ENCODE peak calls at places on chromosomes 16 and 17, in four cellular contexts. U, M, Z and A are unnamed samples.
A peak's percentile ranks its signal among the peaks of the same experiment; 100 is the strongest.

GRCh38 chr16:58421529-58421928 is 29.3 kb downstream of the GINS3 start:
- DNase-seq in Z (no peak), U (no peak), M (no peak), A (no peak)

GRCh38 chr16:66603537-66604375 is 748 bp upstream of the CMTM3 start:
- DNase-seq in U (peak; percentile 57), Z (no peak), M (peak; percentile 74), A (peak; percentile 57)

GRCh38 chr17:63040816-63041215 is 74.8 kb downstream of the TANC2 start:
- DNase-seq in U (no peak), M (no peak), Z (no peak), A (no peak)

GRCh38 chr17:10292057-10292931 is 80.5 kb downstream of the MYH13 start:
- DNase-seq in U (no peak), Z (peak; percentile 20), M (no peak), A (no peak)

GRCh38 chr16:67844441-67844840 is 2.3 kb upstream of the NUTF2 start:
- DNase-seq in M (no peak), Z (no peak), U (no peak), A (no peak)

GRCh38 chr17:3843935-3844516 is 2.0 kb downstream of the NCBP3 start:
- DNase-seq in M (peak; percentile 52), U (peak; percentile 68), Z (no peak), A (peak; percentile 59)

GRCh38 chr16:75745823-75746222 is 19.5 kb upstream of the CPHXL start:
- DNase-seq in Z (no peak), U (no peak), M (no peak), A (no peak)

GRCh38 chr16:20971420-20971819 is 70.8 kb downstream of the LYRM1 start:
- DNase-seq in M (no peak), U (no peak), Z (no peak), A (no peak)

GRCh38 chr16:83215417-83216001 is 588.7 kb downstream of the CDH13 start:
- DNase-seq in U (peak; percentile 51), M (peak; percentile 70), Z (no peak), A (peak; percentile 21)

GRCh38 chr17:28807925-28808641 is 34.5 kb downstream of the FAM222B start:
- DNase-seq in U (peak; percentile 5), M (peak; percentile 35), Z (no peak), A (peak; percentile 68)

GRCh38 chr16:67529639-67530012 is 997 bp downstream of the RIPOR1 start:
- DNase-seq in U (no peak), Z (no peak), M (no peak), A (no peak)

GRCh38 chr17:75815399-75815798 is 28.8 kb downstream of the UNC13D start:
- DNase-seq in M (no peak), U (no peak), Z (no peak), A (no peak)

GRCh38 chr17:79910985-79911361 is 71.7 kb upstream of the CBX4 start:
- DNase-seq in M (no peak), U (no peak), Z (no peak), A (no peak)

GRCh38 chr17:73267648-73268537 is 6.2 kb upstream of the CPSF4L start:
- DNase-seq in U (no peak), Z (no peak), M (no peak), A (peak; percentile 88)

GRCh38 chr16:51919736-51920135 is 627.2 kb downstream of the TOX3 start:
- DNase-seq in Z (no peak), U (no peak), M (no peak), A (no peak)

GRCh38 chr16:68377667-68378420 is 67.0 kb downstream of the PRMT7 start:
- DNase-seq in U (no peak), Z (no peak), M (no peak), A (no peak)

GRCh38 chr17:81309859-81310839 is 15.0 kb upstream of the SLC38A10 start:
- DNase-seq in M (peak; percentile 45), Z (no peak), U (no peak), A (no peak)

GRCh38 chr16:3306078-3306477 is 781 bp downstream of the ZNF75A start:
- DNase-seq in M (no peak), Z (no peak), U (no peak), A (no peak)

GRCh38 chr17:72305964-72306551 is 185.2 kb downstream of the SOX9 start:
- DNase-seq in M (no peak), Z (no peak), U (no peak), A (no peak)

GRCh38 chr16:19046062-19046461 is 21.4 kb upstream of the COQ7 start:
- DNase-seq in M (no peak), U (no peak), Z (no peak), A (no peak)

GRCh38 chr16:73071131-73071940 is 23.4 kb upstream of the ZFHX3 start:
- DNase-seq in U (no peak), Z (no peak), M (no peak), A (peak; percentile 61)

DNA sequence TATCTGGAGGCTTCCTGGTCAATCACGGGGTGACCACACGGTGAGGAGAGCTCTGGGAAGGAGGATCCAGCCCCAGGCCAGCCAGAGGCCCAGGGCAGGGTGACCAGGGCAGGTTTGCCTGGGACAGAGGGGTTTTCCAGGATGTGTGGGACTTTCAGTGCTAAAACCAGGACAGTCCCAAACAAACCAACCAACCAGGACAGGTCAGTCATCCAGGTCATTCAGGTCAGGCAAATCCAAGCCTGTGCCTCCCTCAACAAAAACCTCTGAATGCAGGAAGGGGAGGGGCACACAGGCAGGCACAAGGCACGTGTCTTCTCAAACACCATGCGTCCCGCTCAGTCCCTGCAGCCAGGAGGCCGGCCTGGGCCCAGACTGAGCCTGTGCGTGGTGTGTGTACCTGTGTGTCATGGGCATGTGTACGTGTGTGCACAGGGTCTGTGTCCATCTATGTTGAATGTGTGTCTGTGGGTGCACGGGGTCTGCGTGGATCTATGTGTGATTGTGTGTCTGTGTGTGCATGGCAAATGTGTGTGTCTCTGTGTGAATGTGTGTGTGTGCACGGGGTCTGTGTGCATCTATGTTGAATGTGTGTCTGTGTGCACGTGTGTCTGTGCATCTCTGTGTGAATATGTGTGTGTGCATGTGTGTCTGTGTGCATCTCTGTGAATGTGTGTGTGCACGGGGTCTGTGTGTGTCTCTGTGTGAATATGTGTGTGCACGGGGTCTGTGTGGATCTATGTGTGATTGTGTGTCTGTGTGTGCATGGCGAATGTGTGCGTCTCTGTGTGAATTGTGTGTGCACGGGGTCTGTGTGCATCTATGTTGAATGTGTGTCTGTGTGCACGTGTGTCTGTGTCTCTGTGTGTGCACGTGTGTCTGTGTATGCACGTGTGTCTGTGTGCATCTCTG is 78.9 kb downstream of the RTN4RL1 start:
- DNase-seq in Z (no peak), U (no peak), M (no peak), A (peak; percentile 35)
- TF ChIP-seq FOXK2 in Z (no peak), U (no peak), M (no peak), A (no peak)

GRCh38 chr17:67994827-67995567 is 1.3 kb downstream of the C17orf58 start:
- DNase-seq in M (no peak), U (no peak), Z (no peak), A (no peak)
- TF ChIP-seq FOXK2 in M (no peak), U (no peak), Z (no peak), A (no peak)

GRCh38 chr17:74815671-74816370 is 39.7 kb upstream of the NAT9 start:
- DNase-seq in U (peak; percentile 54), Z (no peak), M (peak; percentile 40), A (no peak)

GRCh38 chr17:74814453-74814852 is 38.3 kb upstream of the NAT9 start:
- DNase-seq in M (no peak), Z (no peak), U (no peak), A (no peak)

GRCh38 chr17:74815067-74815466 is 38.9 kb upstream of the NAT9 start:
- DNase-seq in U (no peak), M (no peak), Z (no peak), A (no peak)

GRCh38 chr17:74812109-74812864 is 36.1 kb upstream of the NAT9 start:
- DNase-seq in M (no peak), U (no peak), Z (no peak), A (no peak)

GRCh38 chr17:74813793-74814192 is 37.6 kb upstream of the NAT9 start:
- DNase-seq in U (no peak), M (no peak), Z (no peak), A (no peak)
- TF ChIP-seq FOXK2 in U (no peak), M (no peak), Z (no peak), A (no peak)

GRCh38 chr16:17729820-17730219 is 259.1 kb upstream of the XYLT1 start:
- DNase-seq in U (no peak), M (no peak), Z (no peak), A (no peak)
- TF ChIP-seq FOXK2 in U (no peak), M (no peak), Z (no peak), A (peak; percentile 7)

DNA sequence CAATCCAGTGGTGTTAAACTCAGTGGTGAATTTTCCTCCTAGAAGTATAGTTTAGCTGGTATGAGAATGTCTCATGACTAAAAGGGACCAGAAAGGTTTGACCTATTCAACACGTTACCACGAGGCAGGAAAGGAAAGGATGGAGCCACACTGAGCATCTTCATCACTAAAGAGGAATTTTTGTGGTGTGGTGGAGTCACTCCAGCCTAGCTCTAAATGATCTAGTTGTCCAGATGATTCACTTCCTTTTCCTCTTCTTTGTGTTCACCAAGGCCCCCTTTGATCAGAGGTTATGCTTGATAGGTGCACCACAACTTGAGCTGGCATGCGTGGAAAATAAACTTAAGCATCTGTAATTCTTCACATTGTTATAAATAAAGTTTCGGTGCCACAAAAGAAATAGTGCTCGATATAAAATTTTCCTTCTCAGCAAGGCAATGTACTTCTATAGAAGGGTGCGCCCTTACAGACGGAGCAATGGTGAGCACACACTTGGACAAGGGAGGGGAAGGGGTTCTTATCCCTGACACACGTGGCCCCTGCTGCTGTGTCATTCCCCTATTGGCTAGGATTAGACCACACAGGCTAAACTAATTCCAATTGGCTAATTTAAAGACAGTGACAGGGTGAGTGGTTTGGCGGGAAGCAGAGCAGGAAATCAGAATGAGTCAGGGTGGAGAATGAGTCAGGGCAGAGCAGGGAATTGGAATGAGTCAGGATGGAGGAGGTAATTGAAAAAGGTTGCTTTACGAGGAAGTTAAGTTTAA is 254.6 kb downstream of the HS3ST3A1 start:
- DNase-seq in M (no peak), U (no peak), Z (no peak), A (peak; percentile 31)
- TF ChIP-seq FOXK2 in M (no peak), U (no peak), Z (no peak), A (no peak)

DNA sequence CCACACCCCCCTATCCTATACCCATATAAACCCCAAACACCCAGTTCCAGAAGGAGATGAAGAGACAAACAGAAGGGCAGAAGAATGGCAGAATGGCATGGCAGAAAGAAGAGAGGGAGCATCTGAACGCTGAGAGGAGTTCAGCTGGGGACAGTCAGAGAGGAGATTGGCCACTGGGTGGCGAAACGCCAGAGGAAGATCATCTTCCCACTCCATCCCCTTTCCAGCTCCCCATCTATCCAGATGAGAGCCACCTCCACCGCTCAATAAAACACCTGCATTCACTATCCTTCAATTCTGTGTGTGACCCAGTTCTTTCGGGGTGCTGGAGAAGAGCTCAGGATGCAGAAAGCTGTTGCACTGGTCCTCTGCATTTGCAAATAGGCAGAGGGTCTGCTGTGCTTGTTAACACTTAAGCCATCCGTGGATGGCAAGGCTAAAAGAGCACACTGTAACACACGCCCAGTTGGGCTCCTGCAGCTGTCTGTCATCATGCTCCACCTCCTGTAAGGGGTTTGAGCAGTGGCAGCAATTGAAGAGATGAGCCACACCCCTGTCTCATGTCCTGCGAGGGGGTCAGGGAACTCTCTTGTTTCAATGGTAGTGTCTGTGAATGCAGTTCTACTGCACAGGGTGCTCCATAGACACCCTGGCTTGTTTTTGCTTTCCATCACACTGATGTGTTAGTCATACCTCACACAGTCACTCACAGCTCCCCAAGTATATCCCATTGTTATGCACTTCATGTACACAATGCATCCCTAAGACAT is 1034.8 kb upstream of the RBFOX1 start:
- DNase-seq in U (no peak), M (no peak), Z (no peak), A (no peak)
- TF ChIP-seq FOXK2 in U (no peak), M (no peak), Z (no peak), A (no peak)

GRCh38 chr17:44688675-44689491 is 693 bp downstream of the CCDC43 start:
- DNase-seq in Z (no peak), M (no peak), U (no peak), A (peak; percentile 22)
- TF ChIP-seq FOXK2 in Z (no peak), M (no peak), U (no peak), A (no peak)